ENCODE peak calls at places on chromosomes 4 and X, in nine cellular contexts. O is gastrocnemius medialis; N is aorta; T is right cardiac atrium; H is Panc1; M is natural killer cell; B is effector memory CD8-positive, alpha-beta T cell; E is upper lobe of right lung; G is left lung. Q is an unnamed sample.
A peak's percentile ranks its signal among the peaks of the same experiment; 100 is the strongest.

GRCh38 chrX:97306771-97307470 is 423.2 kb downstream of the RPA4 start:
- ATAC-seq in O (no peak), N (no peak), T (no peak), H (no peak), M (no peak), B (no peak), E (no peak), G (peak; percentile 47), Q (no peak)

GRCh38 chr4:152211936-152212675 is 323.8 kb downstream of the FBXW7 start:
- ATAC-seq in O (no peak), N (no peak), T (no peak), H (no peak), M (no peak), B (no peak), E (no peak), G (no peak), Q (no peak)

GRCh38 chr4:108885211-108885610 is 122.4 kb upstream of the ETNPPL start:
- ATAC-seq in O (no peak), N (no peak), T (no peak), H (no peak), M (no peak), B (no peak), E (no peak), G (no peak), Q (peak; percentile 28)

GRCh38 chr4:165502919-165503907 is 124.4 kb downstream of the CPE start:
- ATAC-seq in O (no peak), N (peak; percentile 74), T (peak; percentile 66), H (no peak), M (no peak), B (no peak), E (no peak), G (peak; percentile 49), Q (no peak)

GRCh38 chr4:139900964-139901376 is 235.4 kb downstream of the MGST2 start:
- ATAC-seq in O (no peak), N (no peak), T (no peak), H (no peak), M (no peak), B (no peak), E (no peak), G (no peak), Q (peak; percentile 47)

GRCh38 chr4:138909605-138910004 is 106.0 kb upstream of the NOCT start:
- ATAC-seq in O (no peak), N (no peak), T (no peak), H (no peak), M (no peak), B (no peak), E (no peak), G (no peak), Q (no peak)

GRCh38 chr4:1209821-1210220 is 37.4 kb upstream of the SPON2 start:
- ATAC-seq in O (peak; percentile 35), N (peak; percentile 82), T (peak; percentile 92), H (no peak), M (no peak), B (no peak), E (peak; percentile 67), G (peak; percentile 62), Q (no peak)

GRCh38 chr4:6184169-6184568 is 16.2 kb downstream of the JAKMIP1 start:
- ATAC-seq in O (no peak), N (no peak), T (no peak), H (no peak), M (no peak), B (no peak), E (no peak), G (no peak), Q (no peak)

GRCh38 chr4:9811796-9812195 is 30.4 kb downstream of the DRD5 start:
- ATAC-seq in O (no peak), N (no peak), T (no peak), H (no peak), M (no peak), B (no peak), E (peak; percentile 69), G (peak; percentile 24), Q (no peak)

GRCh38 chr4:2891294-2891693 is 47.6 kb downstream of the ADD1 start:
- ATAC-seq in O (no peak), N (no peak), T (no peak), H (no peak), M (no peak), B (no peak), E (no peak), G (no peak), Q (no peak)

GRCh38 chr4:122762966-122763716 is 30.6 kb downstream of the BBS12 start:
- ATAC-seq in O (no peak), N (no peak), T (no peak), H (no peak), M (peak; percentile 27), B (no peak), E (no peak), G (no peak), Q (no peak)

GRCh38 chrX:16822723-16823122 is 36.5 kb downstream of the TXLNG start:
- ATAC-seq in O (no peak), N (no peak), T (no peak), H (no peak), M (peak; percentile 36), B (no peak), E (no peak), G (no peak), Q (peak; percentile 60)

GRCh38 chrX:66892004-66892403 is 253.1 kb upstream of the EDA2R start:
- ATAC-seq in O (no peak), N (no peak), T (no peak), H (no peak), M (no peak), B (no peak), E (no peak), G (peak; percentile 84), Q (no peak)

GRCh38 chr4:185576918-185577591 is 41.7 kb upstream of the PDLIM3 start:
- ATAC-seq in O (peak; percentile 55), N (peak; percentile 39), T (peak; percentile 62), H (no peak), M (no peak), B (no peak), E (no peak), G (peak; percentile 51), Q (no peak)

GRCh38 chrX:6226053-6226645 is 2.5 kb downstream of the NLGN4X start:
- ATAC-seq in O (no peak), N (peak; percentile 29), T (peak; percentile 65), H (no peak), M (no peak), B (no peak), E (no peak), G (peak; percentile 37), Q (no peak)

GRCh38 chr4:25865586-25865985 is 2.8 kb upstream of the SEL1L3 start:
- ATAC-seq in O (no peak), N (no peak), T (no peak), H (no peak), M (no peak), B (no peak), E (peak; percentile 48), G (peak; percentile 30), Q (no peak)

GRCh38 chr4:165677081-165677480 is 196.0 kb upstream of the TLL1 start:
- ATAC-seq in O (no peak), N (no peak), T (no peak), H (no peak), M (no peak), B (no peak), E (no peak), G (no peak), Q (no peak)

GRCh38 chr4:179307297-179308136 is 1865.3 kb upstream of the AGA start:
- ATAC-seq in O (no peak), N (no peak), T (no peak), H (no peak), M (no peak), B (no peak), E (peak; percentile 69), G (peak; percentile 64), Q (peak; percentile 76)

GRCh38 chrX:63426519-63426918 is 75.4 kb upstream of the SPIN4 start:
- ATAC-seq in O (no peak), N (no peak), T (no peak), H (no peak), M (no peak), B (no peak), E (no peak), G (no peak), Q (no peak)

GRCh38 chr4:185394568-185395254 is 1.0 kb downstream of the LRP2BP start:
- ATAC-seq in O (no peak), N (no peak), T (no peak), H (no peak), M (no peak), B (no peak), E (no peak), G (no peak), Q (no peak)

GRCh38 chrX:6226646-6227444 is 1.8 kb downstream of the NLGN4X start:
- ATAC-seq in O (no peak), N (peak; percentile 25), T (peak; percentile 77), H (no peak), M (no peak), B (no peak), E (no peak), G (no peak), Q (no peak)

GRCh38 chrX:87895421-87895820 is 377.8 kb downstream of the KLHL4 start:
- ATAC-seq in O (no peak), N (no peak), T (no peak), H (no peak), M (no peak), B (no peak), E (no peak), G (no peak), Q (no peak)

GRCh38 chrX:34884693-34885277 is 57.8 kb upstream of the FAM47B start:
- ATAC-seq in O (peak; percentile 97), N (peak; percentile 59), T (peak; percentile 64), H (no peak), M (no peak), B (no peak), E (no peak), G (peak; percentile 81), Q (peak; percentile 39)

GRCh38 chr4:156193116-156193515 is 239.4 kb upstream of the CTSO start:
- ATAC-seq in O (no peak), N (no peak), T (no peak), H (no peak), M (no peak), B (no peak), E (no peak), G (no peak), Q (peak; percentile 69)

GRCh38 chr4:124203613-124204284 is 508.8 kb downstream of the ANKRD50 start:
- ATAC-seq in O (no peak), N (peak; percentile 55), T (no peak), H (peak; percentile 45), M (no peak), B (no peak), E (no peak), G (peak; percentile 18), Q (peak; percentile 77)

GRCh38 chr4:2878346-2878745 is 34.7 kb downstream of the ADD1 start:
- ATAC-seq in O (no peak), N (no peak), T (peak; percentile 38), H (no peak), M (no peak), B (no peak), E (no peak), G (no peak), Q (no peak)

Q was measured in SK-N-SH treated with all-trans-retinoic acid at 6 μM for 48 hours.